ENCODE peak calls at places on chromosomes 16 and 17, in ten cellular contexts. J is stomach, P is neural crest cell, N is AG04450, R is WTC11, I is GM13976, U is fibroblast of lung, L is ascending aorta, H is fibroblast of mammary gland, D is tibial nerve. M is an unnamed sample.
A peak's percentile ranks its signal among the peaks of the same experiment; 100 is the strongest.

GRCh38 chr16:58018803-58019202 is 6.8 kb upstream of the MMP15 start:
- DNase-seq in J (no peak), P (no peak), N (no peak), R (peak; percentile 68), I (no peak), U (no peak), L (no peak), H (no peak), D (no peak), M (no peak)

GRCh38 chr17:67020293-67020766 is 24.0 kb upstream of the CACNG1 start:
- DNase-seq in J (no peak), P (no peak), N (no peak), R (no peak), I (no peak), U (no peak), L (no peak), H (no peak), D (no peak), M (no peak)

GRCh38 chr17:47230864-47231263 is 21.7 kb downstream of the MYL4 start:
- DNase-seq in J (no peak), P (no peak), N (no peak), R (no peak), I (no peak), U (no peak), L (no peak), H (no peak), D (no peak), M (no peak)

GRCh38 chr17:7982171-7982570 is 20.2 kb upstream of the GUCY2D start:
- DNase-seq in J (no peak), P (no peak), N (no peak), R (no peak), I (no peak), U (peak; percentile 65), L (no peak), H (peak; percentile 87), D (no peak), M (no peak)

GRCh38 chr17:2025622-2026309 is 632 bp upstream of the RTN4RL1 start:
- DNase-seq in J (peak; percentile 81), P (peak; percentile 67), N (no peak), R (peak; percentile 62), I (peak; percentile 70), U (peak; percentile 72), L (no peak), H (peak; percentile 65), D (peak; percentile 77), M (no peak)

GRCh38 chr17:44928136-44928535 is 12.8 kb upstream of the GFAP start:
- DNase-seq in J (no peak), P (no peak), N (no peak), R (no peak), I (no peak), U (no peak), L (no peak), H (no peak), D (no peak), M (no peak)

GRCh38 chr16:80931985-80932720 is 74.5 kb downstream of the CMC2 start:
- DNase-seq in J (peak; percentile 59), P (peak; percentile 44), N (no peak), R (peak; percentile 65), I (peak; percentile 54), U (peak; percentile 50), L (no peak), H (peak; percentile 61), D (peak; percentile 9), M (no peak)

GRCh38 chr17:48515925-48516900 is 14.6 kb downstream of the HOXB1 start:
- DNase-seq in J (no peak), P (no peak), N (no peak), R (no peak), I (no peak), U (no peak), L (no peak), H (no peak), D (no peak), M (no peak)

GRCh38 chr17:82813299-82814051 is 26.3 kb downstream of the ZNF750 start:
- DNase-seq in J (no peak), P (no peak), N (no peak), R (no peak), I (no peak), U (no peak), L (no peak), H (no peak), D (no peak), M (no peak)

GRCh38 chr16:65534121-65534528 is 412.3 kb upstream of the CDH11 start:
- DNase-seq in J (no peak), P (no peak), N (no peak), R (no peak), I (no peak), U (no peak), L (no peak), H (peak; percentile 72), D (no peak), M (no peak)

GRCh38 chr16:16149710-16150116 is 73.6 kb downstream of the ABCC6 start:
- DNase-seq in J (no peak), P (no peak), N (no peak), R (no peak), I (no peak), U (no peak), L (no peak), H (no peak), D (no peak), M (no peak)

GRCh38 chr16:31460582-31461002 is 1.3 kb downstream of the ARMC5 start:
- DNase-seq in J (no peak), P (no peak), N (peak; percentile 32), R (no peak), I (no peak), U (peak; percentile 73), L (no peak), H (peak; percentile 78), D (no peak), M (no peak)

GRCh38 chr17:32962320-32962707 is 29.3 kb upstream of the SPACA3 start:
- DNase-seq in J (no peak), P (no peak), N (no peak), R (no peak), I (no peak), U (no peak), L (no peak), H (no peak), D (no peak), M (no peak)

GRCh38 chr17:68954146-68954971 is 833 bp downstream of the ABCA8 start:
- DNase-seq in J (no peak), P (no peak), N (no peak), R (no peak), I (no peak), U (peak; percentile 51), L (no peak), H (peak; percentile 38), D (no peak), M (no peak)

GRCh38 chr16:27169511-27170071 is 33.7 kb upstream of the KDM8 start:
- DNase-seq in J (peak; percentile 40), P (no peak), N (peak; percentile 53), R (no peak), I (no peak), U (peak; percentile 69), L (no peak), H (peak; percentile 57), D (no peak), M (no peak)
- TF ChIP-seq CTCF in J (no peak), P (no peak), N (peak; percentile 33), R (no peak), I (no peak), U (peak; percentile 24), L (no peak), H (peak; percentile 18), D (no peak), M (no peak)

GRCh38 chr17:37520174-37520573 is 30.5 kb downstream of the DUSP14 start:
- DNase-seq in J (no peak), P (no peak), N (no peak), R (no peak), I (no peak), U (no peak), L (no peak), H (no peak), D (no peak), M (no peak)
- TF ChIP-seq CTCF in J (no peak), P (no peak), N (no peak), R (no peak), I (no peak), U (no peak), L (no peak), H (no peak), D (no peak), M (no peak)

GRCh38 chr16:10808850-10809249 is 9.7 kb downstream of the TVP23A start:
- DNase-seq in J (no peak), P (no peak), N (no peak), R (no peak), I (no peak), U (no peak), L (no peak), H (no peak), D (no peak), M (no peak)
- TF ChIP-seq CTCF in J (no peak), P (no peak), N (no peak), R (no peak), I (no peak), U (no peak), L (no peak), H (no peak), D (no peak), M (no peak)

DNA sequence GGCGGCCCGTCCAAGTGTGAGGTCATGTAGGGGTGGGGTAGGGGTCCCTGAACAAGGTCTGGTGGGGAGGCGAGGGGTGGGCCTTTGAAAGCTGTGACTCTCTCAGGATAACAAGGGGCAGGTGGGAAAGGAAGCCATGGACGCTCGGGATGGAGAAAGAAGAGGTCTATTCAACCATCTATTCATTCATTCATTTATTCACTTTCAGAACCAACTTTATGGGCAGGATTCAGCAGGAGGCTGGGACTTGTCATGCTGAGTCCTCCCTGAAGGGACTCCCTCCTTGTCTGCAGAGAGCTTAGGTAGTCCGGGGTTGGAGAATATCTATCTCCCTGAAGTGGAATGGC is 8.6 kb upstream of the CD300A start:
- DNase-seq in J (no peak), P (no peak), N (no peak), R (no peak), I (no peak), U (no peak), L (no peak), H (no peak), D (no peak), M (no peak)
- TF ChIP-seq CTCF in J (no peak), P (peak; percentile 16), N (no peak), R (no peak), I (no peak), U (no peak), L (no peak), H (no peak), D (peak; percentile 6), M (no peak)

M was measured in omental fat pad.